ENCODE peak calls at places on chromosomes 6 and 20, in six cellular contexts. One of them, this sample, is unnamed.

GRCh38 chr6:149031545-149032317 is 284.9 kb downstream of the UST start:
- DNase-seq in GM06990: peak
- DNase-seq in retinal pigment epithelial cell: peak
- DNase-seq in mammary epithelial cell: peak
- DNase-seq in breast epithelium: peak
- DNase-seq in esophagus squamous epithelium: no peak
- DNase-seq in this sample: no peak

GRCh38 chr6:40356242-40356910 is 230.8 kb downstream of the LRFN2 start:
- DNase-seq in breast epithelium: no peak
- DNase-seq in GM06990: no peak
- DNase-seq in esophagus squamous epithelium: no peak
- DNase-seq in retinal pigment epithelial cell: no peak
- DNase-seq in mammary epithelial cell: peak
- DNase-seq in this sample: no peak

GRCh38 chr6:43268782-43269272 is 25.5 kb downstream of the TTBK1 start:
- DNase-seq in esophagus squamous epithelium: no peak
- DNase-seq in breast epithelium: no peak
- DNase-seq in GM06990: no peak
- DNase-seq in retinal pigment epithelial cell: no peak
- DNase-seq in mammary epithelial cell: no peak
- DNase-seq in this sample: no peak

GRCh38 chr6:41940759-41941279 is 789 bp downstream of the CCND3 start:
- DNase-seq in esophagus squamous epithelium: no peak
- DNase-seq in breast epithelium: peak
- DNase-seq in mammary epithelial cell: peak
- DNase-seq in retinal pigment epithelial cell: no peak
- DNase-seq in GM06990: peak
- DNase-seq in this sample: peak

GRCh38 chr6:130993292-130993765 is 69.7 kb downstream of the EPB41L2 start:
- DNase-seq in breast epithelium: no peak
- DNase-seq in retinal pigment epithelial cell: no peak
- DNase-seq in GM06990: no peak
- DNase-seq in esophagus squamous epithelium: no peak
- DNase-seq in mammary epithelial cell: no peak
- DNase-seq in this sample: no peak

GRCh38 chr20:37850724-37851123 is 52.2 kb upstream of the VSTM2L start:
- DNase-seq in GM06990: no peak
- DNase-seq in breast epithelium: no peak
- DNase-seq in esophagus squamous epithelium: no peak
- DNase-seq in retinal pigment epithelial cell: no peak
- DNase-seq in mammary epithelial cell: no peak
- DNase-seq in this sample: no peak

GRCh38 chr6:29653452-29654038 is 3.3 kb upstream of the MOG start:
- DNase-seq in retinal pigment epithelial cell: peak
- DNase-seq in breast epithelium: no peak
- DNase-seq in mammary epithelial cell: peak
- DNase-seq in esophagus squamous epithelium: no peak
- DNase-seq in GM06990: no peak
- DNase-seq in this sample: peak

GRCh38 chr20:51309128-51309527 is 233.4 kb downstream of the NFATC2 start:
- DNase-seq in GM06990: no peak
- DNase-seq in mammary epithelial cell: no peak
- DNase-seq in esophagus squamous epithelium: no peak
- DNase-seq in retinal pigment epithelial cell: no peak
- DNase-seq in breast epithelium: no peak
- DNase-seq in this sample: no peak

GRCh38 chr20:47334022-47334551 is 22.4 kb downstream of the ZMYND8 start:
- DNase-seq in breast epithelium: no peak
- DNase-seq in esophagus squamous epithelium: no peak
- DNase-seq in mammary epithelial cell: peak
- DNase-seq in GM06990: no peak
- DNase-seq in retinal pigment epithelial cell: peak
- DNase-seq in this sample: no peak

GRCh38 chr20:47063808-47064207 is 169.2 kb downstream of the EYA2 start:
- DNase-seq in esophagus squamous epithelium: no peak
- DNase-seq in retinal pigment epithelial cell: no peak
- DNase-seq in GM06990: no peak
- DNase-seq in mammary epithelial cell: no peak
- DNase-seq in breast epithelium: no peak
- DNase-seq in this sample: no peak

GRCh38 chr6:33824461-33825154 is 20.8 kb upstream of the MLN start:
- DNase-seq in retinal pigment epithelial cell: no peak
- DNase-seq in mammary epithelial cell: no peak
- DNase-seq in breast epithelium: no peak
- DNase-seq in esophagus squamous epithelium: no peak
- DNase-seq in GM06990: no peak
- DNase-seq in this sample: no peak

GRCh38 chr6:169903122-169903521 is 151.7 kb downstream of the ERMARD start:
- DNase-seq in mammary epithelial cell: no peak
- DNase-seq in GM06990: no peak
- DNase-seq in retinal pigment epithelial cell: no peak
- DNase-seq in breast epithelium: no peak
- DNase-seq in esophagus squamous epithelium: no peak
- DNase-seq in this sample: no peak

GRCh38 chr6:6897140-6897539 is 210.6 kb upstream of the RREB1 start:
- DNase-seq in mammary epithelial cell: no peak
- DNase-seq in esophagus squamous epithelium: no peak
- DNase-seq in breast epithelium: no peak
- DNase-seq in retinal pigment epithelial cell: no peak
- DNase-seq in GM06990: no peak
- DNase-seq in this sample: no peak

GRCh38 chr6:125270380-125270779 is 31.4 kb downstream of the HDDC2 start:
- DNase-seq in esophagus squamous epithelium: no peak
- DNase-seq in retinal pigment epithelial cell: no peak
- DNase-seq in GM06990: no peak
- DNase-seq in breast epithelium: no peak
- DNase-seq in mammary epithelial cell: no peak
- DNase-seq in this sample: no peak

GRCh38 chr20:42907730-42908129 is 282.0 kb downstream of the PTPRT start:
- DNase-seq in esophagus squamous epithelium: no peak
- DNase-seq in retinal pigment epithelial cell: no peak
- DNase-seq in breast epithelium: no peak
- DNase-seq in GM06990: no peak
- DNase-seq in mammary epithelial cell: no peak
- DNase-seq in this sample: no peak

GRCh38 chr6:28402197-28402596 is 2.6 kb upstream of the ZSCAN12 start:
- DNase-seq in GM06990: no peak
- DNase-seq in esophagus squamous epithelium: no peak
- DNase-seq in breast epithelium: no peak
- DNase-seq in retinal pigment epithelial cell: no peak
- DNase-seq in mammary epithelial cell: no peak
- DNase-seq in this sample: no peak

GRCh38 chr6:28401172-28401571 is 1.6 kb upstream of the ZSCAN12 start:
- DNase-seq in mammary epithelial cell: peak
- DNase-seq in esophagus squamous epithelium: no peak
- DNase-seq in retinal pigment epithelial cell: no peak
- DNase-seq in breast epithelium: no peak
- DNase-seq in GM06990: no peak
- DNase-seq in this sample: no peak

GRCh38 chr6:28395918-28396317 is 3.6 kb downstream of the ZSCAN12 start:
- DNase-seq in retinal pigment epithelial cell: no peak
- DNase-seq in GM06990: no peak
- DNase-seq in mammary epithelial cell: no peak
- DNase-seq in esophagus squamous epithelium: no peak
- DNase-seq in breast epithelium: no peak
- DNase-seq in this sample: no peak

GRCh38 chr6:28400122-28400451 is 540 bp upstream of the ZSCAN12 start:
- DNase-seq in mammary epithelial cell: no peak
- DNase-seq in GM06990: no peak
- DNase-seq in esophagus squamous epithelium: no peak
- DNase-seq in breast epithelium: no peak
- DNase-seq in retinal pigment epithelial cell: no peak
- DNase-seq in this sample: no peak

GRCh38 chr6:28399370-28400121 is at the start of gene ZSCAN12:
- DNase-seq in retinal pigment epithelial cell: peak
- DNase-seq in breast epithelium: peak
- DNase-seq in mammary epithelial cell: peak
- DNase-seq in esophagus squamous epithelium: peak
- DNase-seq in GM06990: peak
- DNase-seq in this sample: peak
- TF ChIP-seq CTCF in retinal pigment epithelial cell: peak
- TF ChIP-seq CTCF in breast epithelium: no peak
- TF ChIP-seq CTCF in mammary epithelial cell: peak
- TF ChIP-seq CTCF in esophagus squamous epithelium: no peak
- TF ChIP-seq CTCF in GM06990: peak
- TF ChIP-seq CTCF in this sample: peak

DNA sequence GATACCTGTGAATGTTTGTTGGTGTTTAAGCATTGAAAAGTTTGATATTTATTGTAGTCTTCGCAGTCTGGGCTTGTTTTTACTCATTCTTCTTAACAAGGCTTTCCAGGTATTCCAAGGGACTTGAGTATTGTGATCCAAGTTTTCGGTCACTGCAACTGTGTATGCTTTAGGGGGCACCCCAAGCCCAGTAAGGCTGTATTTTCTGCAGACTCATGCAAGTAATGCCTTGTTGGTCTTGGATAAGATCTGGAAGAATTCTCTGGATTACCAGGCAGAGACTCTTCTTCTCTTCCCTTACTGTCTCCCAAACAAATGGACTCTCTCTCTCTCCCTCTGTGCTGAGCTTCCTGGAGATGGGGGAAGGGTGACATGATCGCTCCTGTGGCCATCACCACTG is 82.1 kb downstream of the RFPL4B start:
- DNase-seq in GM06990: no peak
- DNase-seq in retinal pigment epithelial cell: no peak
- DNase-seq in mammary epithelial cell: peak
- DNase-seq in breast epithelium: no peak
- DNase-seq in esophagus squamous epithelium: no peak
- DNase-seq in this sample: no peak
- TF ChIP-seq CTCF in GM06990: no peak
- TF ChIP-seq CTCF in retinal pigment epithelial cell: peak
- TF ChIP-seq CTCF in mammary epithelial cell: peak
- TF ChIP-seq CTCF in breast epithelium: no peak
- TF ChIP-seq CTCF in esophagus squamous epithelium: no peak
- TF ChIP-seq CTCF in this sample: no peak

GRCh38 chr6:116247285-116247684 is 6.6 kb downstream of the TSPYL4 start:
- DNase-seq in breast epithelium: no peak
- DNase-seq in GM06990: no peak
- DNase-seq in mammary epithelial cell: no peak
- DNase-seq in esophagus squamous epithelium: no peak
- DNase-seq in retinal pigment epithelial cell: no peak
- DNase-seq in this sample: no peak

GRCh38 chr6:116244284-116244683 is 9.6 kb downstream of the TSPYL4 start:
- DNase-seq in breast epithelium: no peak
- DNase-seq in mammary epithelial cell: no peak
- DNase-seq in GM06990: no peak
- DNase-seq in esophagus squamous epithelium: no peak
- DNase-seq in retinal pigment epithelial cell: no peak
- DNase-seq in this sample: no peak

GRCh38 chr6:116246089-116246488 is 7.8 kb downstream of the TSPYL4 start:
- DNase-seq in retinal pigment epithelial cell: no peak
- DNase-seq in breast epithelium: no peak
- DNase-seq in esophagus squamous epithelium: no peak
- DNase-seq in mammary epithelial cell: no peak
- DNase-seq in GM06990: no peak
- DNase-seq in this sample: no peak

GRCh38 chr6:116251568-116252384 is 2.1 kb downstream of the TSPYL4 start:
- DNase-seq in retinal pigment epithelial cell: no peak
- DNase-seq in breast epithelium: no peak
- DNase-seq in esophagus squamous epithelium: no peak
- DNase-seq in GM06990: no peak
- DNase-seq in mammary epithelial cell: peak
- DNase-seq in this sample: no peak

GRCh38 chr6:116248577-116248976 is 5.3 kb downstream of the TSPYL4 start:
- DNase-seq in breast epithelium: no peak
- DNase-seq in mammary epithelial cell: no peak
- DNase-seq in esophagus squamous epithelium: no peak
- DNase-seq in GM06990: no peak
- DNase-seq in retinal pigment epithelial cell: no peak
- DNase-seq in this sample: no peak
- TF ChIP-seq CTCF in breast epithelium: no peak
- TF ChIP-seq CTCF in mammary epithelial cell: no peak
- TF ChIP-seq CTCF in esophagus squamous epithelium: no peak
- TF ChIP-seq CTCF in GM06990: no peak
- TF ChIP-seq CTCF in retinal pigment epithelial cell: no peak
- TF ChIP-seq CTCF in this sample: no peak

GRCh38 chr6:85678602-85679444 is 36.1 kb upstream of the SYNCRIP start:
- DNase-seq in mammary epithelial cell: peak
- DNase-seq in retinal pigment epithelial cell: peak
- DNase-seq in GM06990: peak
- DNase-seq in esophagus squamous epithelium: peak
- DNase-seq in breast epithelium: peak
- DNase-seq in this sample: peak
- TF ChIP-seq CTCF in mammary epithelial cell: no peak
- TF ChIP-seq CTCF in retinal pigment epithelial cell: no peak
- TF ChIP-seq CTCF in GM06990: no peak
- TF ChIP-seq CTCF in esophagus squamous epithelium: no peak
- TF ChIP-seq CTCF in breast epithelium: no peak
- TF ChIP-seq CTCF in this sample: no peak

GRCh38 chr20:15061955-15062354 is 724.5 kb upstream of the FLRT3 start:
- DNase-seq in mammary epithelial cell: peak
- DNase-seq in GM06990: no peak
- DNase-seq in retinal pigment epithelial cell: no peak
- DNase-seq in breast epithelium: no peak
- DNase-seq in esophagus squamous epithelium: no peak
- DNase-seq in this sample: no peak
- TF ChIP-seq CTCF in mammary epithelial cell: no peak
- TF ChIP-seq CTCF in GM06990: no peak
- TF ChIP-seq CTCF in retinal pigment epithelial cell: no peak
- TF ChIP-seq CTCF in breast epithelium: no peak
- TF ChIP-seq CTCF in esophagus squamous epithelium: no peak
- TF ChIP-seq CTCF in this sample: no peak